ENCODE peak calls at places on chromosomes 6 and 20, in four cellular contexts. T, K, J and F are unnamed samples.

GRCh38 chr6:51553246-51554015 is 534.0 kb downstream of the PKHD1 start:
- DNase-seq in T (no peak), K (no peak), J (no peak), F (no peak)

GRCh38 chr6:142087950-142088857 is 44.5 kb upstream of the GJE1 start:
- DNase-seq in T (peak), K (no peak), J (no peak), F (no peak)

GRCh38 chr6:157528931-157529653 is 148.1 kb downstream of the ZDHHC14 start:
- DNase-seq in J (no peak), T (no peak), K (peak), F (no peak)

GRCh38 chr6:156557269-156557885 is 219.8 kb upstream of the ARID1B start:
- DNase-seq in T (no peak), K (peak), J (no peak), F (no peak)

GRCh38 chr6:137487947-137488735 is 6.1 kb downstream of the OLIG3 start:
- DNase-seq in K (no peak), T (peak), J (no peak), F (no peak)

GRCh38 chr6:85672623-85673022 is 29.9 kb upstream of the SYNCRIP start:
- DNase-seq in T (no peak), J (no peak), K (no peak), F (no peak)

GRCh38 chr6:110689275-110689935 is 125.9 kb downstream of the CDK19 start:
- DNase-seq in J (no peak), T (no peak), K (no peak), F (no peak)

GRCh38 chr6:4941782-4942672 is 61.8 kb downstream of the RPP40 start:
- DNase-seq in K (peak), J (peak), T (no peak), F (peak)

GRCh38 chr6:105805581-105806023 is 280.5 kb upstream of the PRDM1 start:
- DNase-seq in K (no peak), T (no peak), J (peak), F (no peak)

GRCh38 chr6:135231469-135231844 is 50.3 kb downstream of the MYB start:
- DNase-seq in J (no peak), T (no peak), K (no peak), F (peak)

GRCh38 chr6:168964138-168964892 is 289.3 kb downstream of the THBS2 start:
- DNase-seq in T (no peak), J (no peak), K (no peak), F (no peak)

GRCh38 chr6:26056583-26057350 is 30.5 kb upstream of the HFE start:
- DNase-seq in T (no peak), K (peak), J (peak), F (no peak)

GRCh38 chr6:150224820-150225219 is 82.0 kb downstream of the PPP1R14C start:
- DNase-seq in T (no peak), K (no peak), J (no peak), F (no peak)

GRCh38 chr20:19466204-19466928 is 253.9 kb downstream of the SLC24A3 start:
- DNase-seq in J (no peak), T (no peak), K (no peak), F (no peak)

GRCh38 chr6:5677219-5678000 is 329.3 kb downstream of the NRN1 start:
- DNase-seq in K (no peak), J (no peak), T (no peak), F (no peak)

GRCh38 chr6:4776967-4777925 is 1.0 kb downstream of the CDYL start:
- DNase-seq in J (peak), T (no peak), K (no peak), F (no peak)

GRCh38 chr6:154942770-154943169 is 52.3 kb upstream of the TIAM2 start:
- DNase-seq in J (no peak), K (no peak), T (no peak), F (no peak)

GRCh38 chr6:124007266-124007665 is 203.6 kb downstream of the NKAIN2 start:
- DNase-seq in T (no peak), K (no peak), J (no peak), F (no peak)
- TF ChIP-seq TCF7 in T (no peak), K (no peak), J (no peak), F (no peak)

DNA sequence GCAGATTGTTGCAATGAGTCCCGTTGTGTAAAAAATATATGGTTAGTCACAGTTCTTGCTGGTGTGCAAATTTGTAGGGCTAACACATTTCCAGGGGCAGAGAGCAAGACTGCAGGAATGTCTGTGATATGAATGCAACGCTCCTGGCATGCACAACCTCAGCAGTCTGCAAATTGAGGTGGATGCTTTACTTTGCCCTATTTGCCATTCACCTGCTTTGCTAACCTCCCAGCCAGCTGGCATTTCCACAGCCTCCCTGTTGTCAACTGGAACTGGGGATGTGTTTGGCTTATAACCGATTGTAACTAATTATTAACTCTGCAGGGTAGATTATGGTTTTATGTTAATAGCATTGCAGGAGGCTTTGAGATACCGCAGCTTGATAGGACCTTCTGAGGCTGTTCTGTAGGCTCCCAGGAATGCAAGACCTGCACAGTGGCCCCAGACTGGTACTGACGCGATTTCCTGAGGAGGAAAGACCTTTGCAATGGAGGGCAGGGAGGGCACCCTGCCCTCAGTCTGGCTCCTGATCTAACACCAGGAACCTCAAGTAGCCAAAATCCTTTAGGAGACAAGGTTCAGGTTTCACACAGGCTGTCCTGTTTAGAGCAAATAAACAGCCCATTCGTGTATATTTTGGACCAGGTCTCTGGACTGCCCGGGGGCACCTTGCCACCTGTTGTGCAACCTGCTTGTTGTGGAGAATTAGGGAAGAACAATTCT is 53.4 kb downstream of the EDN1 start:
- DNase-seq in T (no peak), K (peak), J (no peak), F (no peak)
- TF ChIP-seq TCF7 in T (no peak), K (peak), J (no peak), F (no peak)

GRCh38 chr6:91782789-91783188 is 1195.9 kb upstream of the MAP3K7 start:
- DNase-seq in J (no peak), K (no peak), T (no peak), F (no peak)

GRCh38 chr6:91786474-91787184 is 1199.8 kb upstream of the MAP3K7 start:
- DNase-seq in T (peak), K (no peak), J (no peak), F (no peak)

DNA sequence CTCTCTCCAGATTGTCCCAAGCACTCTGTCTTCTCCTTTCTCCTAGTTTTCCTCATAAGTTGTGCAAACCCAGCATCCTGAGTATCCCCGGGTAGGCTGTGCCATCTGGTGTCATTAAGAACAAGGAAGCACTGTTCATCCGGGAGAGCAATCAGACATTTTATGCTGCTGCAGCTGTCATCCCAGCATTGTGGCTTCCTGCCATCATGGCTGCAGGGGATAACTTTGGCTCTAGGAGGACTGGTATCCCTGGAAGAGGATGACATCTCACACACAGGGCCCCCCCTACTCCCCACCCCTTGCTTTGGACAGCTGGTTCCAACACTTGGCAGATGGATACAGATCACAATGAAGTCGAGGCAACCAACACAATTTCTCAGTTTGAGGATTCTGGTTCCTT is 1195.1 kb upstream of the MAP3K7 start:
- DNase-seq in K (no peak), J (no peak), T (no peak), F (no peak)
- TF ChIP-seq TCF7 in K (no peak), J (no peak), T (no peak), F (no peak)

DNA sequence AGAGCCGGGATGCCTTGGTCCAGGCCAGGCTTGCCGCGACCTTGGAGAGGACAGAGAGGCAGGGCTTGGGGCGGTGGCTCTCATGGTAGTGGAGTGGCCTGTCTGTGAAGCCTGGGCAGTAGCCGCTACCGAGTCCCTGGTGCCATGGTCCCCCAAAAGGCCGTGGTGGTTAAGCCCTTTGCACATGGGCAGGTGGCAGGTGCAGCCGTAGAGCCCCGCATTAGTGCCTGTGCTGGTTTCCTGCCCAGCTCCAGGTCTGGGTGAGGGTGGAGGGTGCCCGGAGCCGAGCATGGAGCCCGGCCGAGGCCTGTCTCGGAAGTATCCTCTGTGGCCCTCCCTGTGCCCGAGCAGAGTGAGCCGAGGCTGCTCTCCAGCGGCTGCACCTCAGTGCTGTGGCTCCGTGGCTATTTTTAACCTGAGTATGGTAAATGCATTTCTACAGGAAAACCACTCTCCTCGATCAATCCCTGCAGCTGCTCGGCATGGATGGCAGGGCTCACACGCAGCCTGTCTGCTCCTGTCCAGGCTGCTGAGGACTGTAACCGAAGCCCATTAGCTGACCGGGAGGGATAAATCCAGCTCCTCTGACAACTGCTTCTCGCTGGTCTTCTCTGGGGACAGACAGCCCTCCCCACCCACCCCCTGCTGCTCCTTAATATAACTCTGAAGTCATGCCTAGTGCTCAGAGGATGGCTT is 36.3 kb upstream of the GATA5 start:
- DNase-seq in T (no peak), K (no peak), J (no peak), F (no peak)
- TF ChIP-seq TCF7 in T (no peak), K (no peak), J (no peak), F (no peak)

GRCh38 chr20:34768105-34768504 is 57.3 kb downstream of the NCOA6 start:
- DNase-seq in K (no peak), J (no peak), T (no peak), F (no peak)
- TF ChIP-seq TCF7 in K (no peak), J (no peak), T (no peak), F (no peak)

GRCh38 chr6:143328885-143329284 is 121.6 kb downstream of the ADAT2 start:
- DNase-seq in T (no peak), K (no peak), J (no peak), F (no peak)
- TF ChIP-seq TCF7 in T (no peak), K (no peak), J (no peak), F (no peak)

DNA sequence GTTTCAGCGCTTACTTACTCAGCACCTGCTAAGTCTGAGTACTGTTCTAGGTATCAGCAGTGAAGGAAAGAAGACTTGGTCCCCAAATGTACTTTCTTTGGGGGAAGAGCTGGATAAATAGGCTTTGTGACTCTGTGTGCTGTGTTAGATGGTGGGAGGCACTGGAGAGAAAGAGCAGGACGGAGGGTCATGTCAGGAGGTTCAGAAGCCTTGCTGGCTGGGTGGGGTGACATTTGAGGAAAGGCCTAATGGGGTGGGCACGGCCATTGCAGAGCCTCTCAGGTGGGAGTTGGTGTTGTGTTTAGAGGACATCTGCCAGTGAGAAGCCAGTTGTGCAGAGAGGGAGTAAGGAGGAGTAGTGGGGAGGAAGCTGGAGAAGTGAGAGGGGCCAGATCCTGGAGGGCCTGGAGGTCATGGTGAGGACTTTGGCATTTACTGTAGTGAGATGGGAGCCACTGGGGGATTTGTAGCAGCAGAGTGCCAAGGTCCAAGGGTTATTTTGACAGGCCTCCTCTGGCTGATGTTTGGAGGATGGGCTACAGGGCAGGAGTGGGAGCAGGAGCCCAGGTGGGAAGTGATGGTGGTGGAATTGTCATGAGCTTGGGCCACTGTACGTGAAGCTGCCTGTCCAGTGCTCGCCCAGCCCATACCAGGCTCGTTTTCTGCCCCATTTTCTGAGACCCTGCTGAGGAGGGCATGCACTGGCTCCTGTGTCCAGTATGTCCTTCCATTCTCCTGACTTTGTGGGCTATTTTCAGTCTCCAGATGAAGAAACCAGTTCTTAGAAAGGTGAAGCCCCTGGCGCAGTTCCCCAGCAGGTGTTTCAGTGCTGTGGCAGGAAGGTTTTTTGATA is 886 bp downstream of the SDCBP2 start:
- DNase-seq in J (no peak), K (peak), T (no peak), F (no peak)
- TF ChIP-seq TCF7 in J (no peak), K (no peak), T (no peak), F (no peak)